ENCODE peak calls at places on chromosome 6, in six cellular contexts. G, J, H, P, D and X are unnamed samples.

GRCh38 chr6:143110572-143110971 is 49.9 kb downstream of the AIG1 start:
- DNase-seq in G (no peak), J (no peak), H (no peak), P (no peak), D (no peak), X (no peak)

GRCh38 chr6:168377481-168377850 is 57.9 kb upstream of the DACT2 start:
- DNase-seq in G (peak), J (no peak), H (no peak), P (peak), D (no peak), X (no peak)

GRCh38 chr6:133923938-133924593 is 29.0 kb upstream of the TBPL1 start:
- DNase-seq in G (peak), J (peak), H (peak), P (peak), D (peak), X (peak)

GRCh38 chr6:89311853-89312531 is 3.1 kb downstream of the GABRR2 start:
- DNase-seq in G (no peak), J (peak), H (peak), P (peak), D (no peak), X (peak)

GRCh38 chr6:151082079-151082478 is 157.7 kb upstream of the AKAP12 start:
- DNase-seq in G (no peak), J (no peak), H (no peak), P (no peak), D (no peak), X (no peak)

GRCh38 chr6:30543824-30544223 is 12.5 kb downstream of the GNL1 start:
- DNase-seq in G (no peak), J (no peak), H (no peak), P (no peak), D (no peak), X (no peak)

GRCh38 chr6:35318200-35318844 is 20.7 kb downstream of the DEF6 start:
- DNase-seq in G (peak), J (peak), H (peak), P (peak), D (no peak), X (peak)

GRCh38 chr6:162856885-162857284 is 129.1 kb downstream of the PACRG start:
- DNase-seq in G (peak), J (peak), H (peak), P (no peak), D (no peak), X (no peak)

GRCh38 chr6:35895560-35895959 is 25.3 kb downstream of the SRPK1 start:
- DNase-seq in G (no peak), J (no peak), H (no peak), P (no peak), D (no peak), X (no peak)

GRCh38 chr6:32146687-32147086 is 5.1 kb downstream of the PRRT1 start:
- DNase-seq in G (no peak), J (no peak), H (no peak), P (no peak), D (no peak), X (no peak)

GRCh38 chr6:157869673-157870302 is 46.7 kb downstream of the SNX9 start:
- DNase-seq in G (no peak), J (no peak), H (no peak), P (no peak), D (no peak), X (no peak)

GRCh38 chr6:146819596-146820320 is 221.0 kb downstream of the ADGB start:
- DNase-seq in G (no peak), J (no peak), H (no peak), P (no peak), D (no peak), X (no peak)